ENCODE peak calls at places on chromosomes 5 and 9, in six cellular contexts. H is NCI-H774; D is astrocyte of the cerebellum; L is NCI-H510A treated with DMSO at 0.1 percent for 48 hours; C is effector CD4-positive, alpha-beta T cell; Q is islet precursor cell. P is an unnamed sample.

GRCh38 chr5:60668715-60669304 is 31.2 kb downstream of the DEPDC1B start:
- DNase-seq in C (no peak), L (peak; percentile 11), H (no peak), D (peak; percentile 31), Q (no peak), P (peak; percentile 26)

GRCh38 chr9:132369421-132369820 is 14.6 kb upstream of the SETX start:
- DNase-seq in D (no peak), H (no peak), L (no peak), Q (no peak), C (no peak), P (no peak)

GRCh38 chr5:147391781-147392180 is 118.1 kb downstream of the DPYSL3 start:
- DNase-seq in L (peak; percentile 14), D (peak; percentile 34), H (no peak), Q (peak; percentile 86), C (no peak), P (peak; percentile 17)

GRCh38 chr9:8762676-8763075 is 963.1 kb upstream of the DMAC1 start:
- DNase-seq in L (no peak), D (no peak), Q (peak; percentile 66), H (no peak), C (no peak), P (no peak)

GRCh38 chr5:80134879-80135278 is 99.7 kb downstream of the THBS4 start:
- DNase-seq in D (no peak), H (no peak), Q (no peak), C (no peak), L (no peak), P (no peak)

GRCh38 chr5:80825780-80826460 is 134.2 kb upstream of the RASGRF2 start:
- DNase-seq in Q (no peak), D (no peak), C (no peak), H (no peak), L (no peak), P (no peak)

GRCh38 chr9:5698810-5699556 is 70.1 kb downstream of the RIC1 start:
- DNase-seq in H (no peak), L (no peak), C (no peak), D (peak; percentile 8), Q (no peak), P (no peak)

GRCh38 chr9:122125891-122126331 is 32.8 kb upstream of the TTLL11 start:
- DNase-seq in C (no peak), Q (peak; percentile 97), L (no peak), H (no peak), D (no peak), P (no peak)

GRCh38 chr5:32096891-32097592 is 77.1 kb downstream of the GOLPH3 start:
- DNase-seq in H (no peak), C (no peak), L (no peak), D (no peak), Q (no peak), P (no peak)

GRCh38 chr9:77987880-77988525 is 43.6 kb downstream of the GNAQ start:
- DNase-seq in Q (no peak), H (no peak), C (no peak), D (no peak), L (no peak), P (no peak)

GRCh38 chr9:133509179-133510083 is 15.3 kb downstream of the MYMK start:
- DNase-seq in Q (peak; percentile 96), L (peak; percentile 98), H (peak; percentile 97), D (no peak), C (no peak), P (peak; percentile 95)

GRCh38 chr9:83167126-83167525 is 104.2 kb upstream of the RASEF start:
- DNase-seq in Q (no peak), D (no peak), C (no peak), L (no peak), H (no peak), P (no peak)

GRCh38 chr5:155049569-155050383 is 36.2 kb downstream of the KIF4B start:
- DNase-seq in L (no peak), C (no peak), Q (peak; percentile 82), D (no peak), H (no peak), P (no peak)

GRCh38 chr5:89268460-89268859 is 385.5 kb upstream of the MEF2C start:
- DNase-seq in D (no peak), Q (no peak), C (no peak), L (no peak), H (no peak), P (no peak)

GRCh38 chr5:128216860-128217531 is 133.4 kb downstream of the SLC12A2 start:
- DNase-seq in D (peak; percentile 99), Q (no peak), H (no peak), C (no peak), L (no peak), P (no peak)

GRCh38 chr5:95850391-95850894 is 27.9 kb upstream of the GLRX start:
- DNase-seq in H (no peak), D (no peak), L (no peak), C (no peak), Q (no peak), P (no peak)

P was measured in NCI-H345.